ENCODE peak calls at places on chromosomes 3 and 15, in seven cellular contexts. One of them, this sample, is unnamed. For H3K27me3, the result is how much of the 10 kb centered on the place peaks cover.

GRCh38 chr3:48927928-48928327 is 9.3 kb downstream of the ARIH2 start:
- DNase-seq in upper lobe of right lung: no peak
- DNase-seq in psoas muscle: no peak
- DNase-seq in foreskin keratinocyte: no peak
- DNase-seq in fibroblast of lung: no peak
- DNase-seq in gastrocnemius medialis: no peak
- DNase-seq in BE2C: no peak
- DNase-seq in this sample: peak

GRCh38 chr3:156135921-156136655 is 15.7 kb downstream of the KCNAB1 start:
- DNase-seq in fibroblast of lung: no peak
- DNase-seq in gastrocnemius medialis: no peak
- DNase-seq in foreskin keratinocyte: no peak
- DNase-seq in psoas muscle: no peak
- DNase-seq in upper lobe of right lung: no peak
- DNase-seq in BE2C: peak
- DNase-seq in this sample: no peak

GRCh38 chr3:191376742-191377141 is 46.4 kb upstream of the UTS2B start:
- DNase-seq in psoas muscle: no peak
- DNase-seq in upper lobe of right lung: no peak
- DNase-seq in foreskin keratinocyte: peak
- DNase-seq in BE2C: no peak
- DNase-seq in fibroblast of lung: peak
- DNase-seq in gastrocnemius medialis: no peak
- DNase-seq in this sample: peak

GRCh38 chr3:81758275-81758674 is 3.2 kb downstream of the GBE1 start:
- DNase-seq in gastrocnemius medialis: no peak
- DNase-seq in fibroblast of lung: peak
- DNase-seq in upper lobe of right lung: no peak
- DNase-seq in BE2C: no peak
- DNase-seq in foreskin keratinocyte: no peak
- DNase-seq in psoas muscle: no peak
- DNase-seq in this sample: peak

GRCh38 chr3:197302696-197303341 is 4.4 kb upstream of the DLG1 start:
- DNase-seq in fibroblast of lung: peak
- DNase-seq in gastrocnemius medialis: no peak
- DNase-seq in foreskin keratinocyte: peak
- DNase-seq in BE2C: no peak
- DNase-seq in upper lobe of right lung: no peak
- DNase-seq in psoas muscle: no peak
- DNase-seq in this sample: no peak

GRCh38 chr3:10964537-10965167 is 27.9 kb upstream of the SLC6A1 start:
- DNase-seq in BE2C: no peak
- DNase-seq in psoas muscle: no peak
- DNase-seq in fibroblast of lung: peak
- DNase-seq in upper lobe of right lung: no peak
- DNase-seq in gastrocnemius medialis: no peak
- DNase-seq in foreskin keratinocyte: no peak
- DNase-seq in this sample: peak

GRCh38 chr3:179133575-179133974 is 14.6 kb upstream of the PIK3CA start:
- DNase-seq in foreskin keratinocyte: no peak
- DNase-seq in upper lobe of right lung: no peak
- DNase-seq in BE2C: no peak
- DNase-seq in psoas muscle: no peak
- DNase-seq in fibroblast of lung: no peak
- DNase-seq in gastrocnemius medialis: no peak
- DNase-seq in this sample: no peak

GRCh38 chr15:37109952-37110630 is 9.7 kb upstream of the MEIS2 start:
- DNase-seq in psoas muscle: peak
- DNase-seq in fibroblast of lung: peak
- DNase-seq in foreskin keratinocyte: no peak
- DNase-seq in upper lobe of right lung: no peak
- DNase-seq in gastrocnemius medialis: no peak
- DNase-seq in BE2C: peak
- DNase-seq in this sample: peak

GRCh38 chr3:114903213-114903612 is 243.9 kb downstream of the ZBTB20 start:
- DNase-seq in foreskin keratinocyte: no peak
- DNase-seq in BE2C: no peak
- DNase-seq in psoas muscle: no peak
- DNase-seq in gastrocnemius medialis: no peak
- DNase-seq in upper lobe of right lung: no peak
- DNase-seq in fibroblast of lung: no peak
- DNase-seq in this sample: no peak

GRCh38 chr15:36790891-36791290 is 211.5 kb downstream of the CDIN1 start:
- DNase-seq in gastrocnemius medialis: no peak
- DNase-seq in fibroblast of lung: no peak
- DNase-seq in foreskin keratinocyte: no peak
- DNase-seq in upper lobe of right lung: no peak
- DNase-seq in BE2C: no peak
- DNase-seq in psoas muscle: no peak
- DNase-seq in this sample: no peak

GRCh38 chr3:149783576-149783975 is 8.8 kb downstream of the ANKUB1 start:
- DNase-seq in gastrocnemius medialis: no peak
- DNase-seq in BE2C: no peak
- DNase-seq in upper lobe of right lung: no peak
- DNase-seq in foreskin keratinocyte: peak
- DNase-seq in psoas muscle: no peak
- DNase-seq in fibroblast of lung: peak
- DNase-seq in this sample: peak

GRCh38 chr3:131072099-131072559 is 45.5 kb downstream of the NEK11 start:
- DNase-seq in BE2C: no peak
- DNase-seq in gastrocnemius medialis: no peak
- DNase-seq in upper lobe of right lung: no peak
- DNase-seq in foreskin keratinocyte: no peak
- DNase-seq in fibroblast of lung: peak
- DNase-seq in psoas muscle: no peak
- DNase-seq in this sample: peak

GRCh38 chr15:61910839-61911369 is 149.3 kb downstream of the VPS13C start:
- DNase-seq in BE2C: no peak
- DNase-seq in fibroblast of lung: no peak
- DNase-seq in psoas muscle: no peak
- DNase-seq in foreskin keratinocyte: no peak
- DNase-seq in upper lobe of right lung: no peak
- DNase-seq in gastrocnemius medialis: no peak
- DNase-seq in this sample: no peak

GRCh38 chr15:55799287-55800212 is 56.6 kb upstream of the PRTG start:
- DNase-seq in BE2C: peak
- DNase-seq in psoas muscle: no peak
- DNase-seq in fibroblast of lung: peak
- DNase-seq in gastrocnemius medialis: no peak
- DNase-seq in upper lobe of right lung: peak
- DNase-seq in foreskin keratinocyte: no peak
- DNase-seq in this sample: peak

GRCh38 chr15:98000249-98001203 is 40.0 kb downstream of the ARRDC4 start:
- DNase-seq in gastrocnemius medialis: no peak
- DNase-seq in upper lobe of right lung: no peak
- DNase-seq in fibroblast of lung: peak
- DNase-seq in BE2C: no peak
- DNase-seq in foreskin keratinocyte: no peak
- DNase-seq in psoas muscle: no peak
- DNase-seq in this sample: no peak

GRCh38 chr15:82043130-82043673 is 2.6 kb downstream of the MEX3B start:
- DNase-seq in BE2C: peak
- DNase-seq in foreskin keratinocyte: no peak
- DNase-seq in upper lobe of right lung: no peak
- DNase-seq in psoas muscle: no peak
- DNase-seq in fibroblast of lung: peak
- DNase-seq in gastrocnemius medialis: no peak
- DNase-seq in this sample: no peak

GRCh38 chr3:50825841-50826240 is 151.1 kb downstream of the DOCK3 start:
- DNase-seq in foreskin keratinocyte: no peak
- DNase-seq in psoas muscle: no peak
- DNase-seq in BE2C: no peak
- DNase-seq in gastrocnemius medialis: no peak
- DNase-seq in upper lobe of right lung: no peak
- DNase-seq in fibroblast of lung: peak
- DNase-seq in this sample: no peak

GRCh38 chr3:157475921-157476395 is 27.3 kb downstream of the VEPH1 start:
- DNase-seq in foreskin keratinocyte: no peak
- DNase-seq in BE2C: no peak
- DNase-seq in fibroblast of lung: peak
- DNase-seq in psoas muscle: no peak
- DNase-seq in upper lobe of right lung: no peak
- DNase-seq in gastrocnemius medialis: no peak
- DNase-seq in this sample: no peak

GRCh38 chr3:25587094-25587493 is 77.6 kb downstream of the TOP2B start:
- DNase-seq in psoas muscle: no peak
- DNase-seq in fibroblast of lung: no peak
- DNase-seq in foreskin keratinocyte: no peak
- DNase-seq in gastrocnemius medialis: no peak
- DNase-seq in upper lobe of right lung: no peak
- DNase-seq in BE2C: no peak
- DNase-seq in this sample: no peak

GRCh38 chr3:37989821-37990480 is 635 bp upstream of the VILL start:
- DNase-seq in upper lobe of right lung: peak
- DNase-seq in gastrocnemius medialis: no peak
- DNase-seq in BE2C: no peak
- DNase-seq in psoas muscle: no peak
- DNase-seq in fibroblast of lung: no peak
- DNase-seq in foreskin keratinocyte: no peak
- DNase-seq in this sample: no peak

GRCh38 chr3:45976191-45977091 is 19.2 kb downstream of the FYCO1 start:
- DNase-seq in fibroblast of lung: no peak
- DNase-seq in BE2C: no peak
- DNase-seq in foreskin keratinocyte: no peak
- DNase-seq in psoas muscle: no peak
- DNase-seq in upper lobe of right lung: no peak
- DNase-seq in gastrocnemius medialis: peak
- DNase-seq in this sample: no peak

GRCh38 chr3:76096036-76096435 is 310.7 kb upstream of the ZNF717 start:
- DNase-seq in upper lobe of right lung: no peak
- DNase-seq in BE2C: no peak
- DNase-seq in gastrocnemius medialis: no peak
- DNase-seq in fibroblast of lung: peak
- DNase-seq in foreskin keratinocyte: no peak
- DNase-seq in psoas muscle: no peak
- DNase-seq in this sample: no peak

GRCh38 chr3:144045766-144046165 is 74.1 kb downstream of the DIPK2A start:
- DNase-seq in fibroblast of lung: no peak
- DNase-seq in foreskin keratinocyte: no peak
- DNase-seq in psoas muscle: no peak
- DNase-seq in upper lobe of right lung: no peak
- DNase-seq in gastrocnemius medialis: no peak
- DNase-seq in BE2C: no peak
- DNase-seq in this sample: no peak

GRCh38 chr15:74130089-74130848 is at the start of gene ISLR2:
- DNase-seq in upper lobe of right lung: no peak
- DNase-seq in BE2C: peak
- DNase-seq in psoas muscle: peak
- DNase-seq in fibroblast of lung: peak
- DNase-seq in gastrocnemius medialis: no peak
- DNase-seq in foreskin keratinocyte: no peak
- DNase-seq in this sample: peak

GRCh38 chr3:110865934-110866333 is 205.7 kb upstream of the NECTIN3 start:
- DNase-seq in psoas muscle: no peak
- DNase-seq in foreskin keratinocyte: no peak
- DNase-seq in fibroblast of lung: no peak
- DNase-seq in gastrocnemius medialis: no peak
- DNase-seq in BE2C: no peak
- DNase-seq in upper lobe of right lung: no peak
- DNase-seq in this sample: no peak

GRCh38 chr15:63532307-63532744 is 27.9 kb downstream of the USP3 start:
- DNase-seq in gastrocnemius medialis: no peak
- DNase-seq in BE2C: no peak
- DNase-seq in fibroblast of lung: no peak
- DNase-seq in psoas muscle: no peak
- DNase-seq in upper lobe of right lung: no peak
- DNase-seq in foreskin keratinocyte: no peak
- DNase-seq in this sample: peak

GRCh38 chr15:65824031-65824743 is 32.1 kb upstream of the DENND4A start:
- DNase-seq in psoas muscle: no peak
- DNase-seq in upper lobe of right lung: no peak
- DNase-seq in foreskin keratinocyte: no peak
- DNase-seq in BE2C: peak
- DNase-seq in fibroblast of lung: peak
- DNase-seq in gastrocnemius medialis: peak
- DNase-seq in this sample: peak

DNA sequence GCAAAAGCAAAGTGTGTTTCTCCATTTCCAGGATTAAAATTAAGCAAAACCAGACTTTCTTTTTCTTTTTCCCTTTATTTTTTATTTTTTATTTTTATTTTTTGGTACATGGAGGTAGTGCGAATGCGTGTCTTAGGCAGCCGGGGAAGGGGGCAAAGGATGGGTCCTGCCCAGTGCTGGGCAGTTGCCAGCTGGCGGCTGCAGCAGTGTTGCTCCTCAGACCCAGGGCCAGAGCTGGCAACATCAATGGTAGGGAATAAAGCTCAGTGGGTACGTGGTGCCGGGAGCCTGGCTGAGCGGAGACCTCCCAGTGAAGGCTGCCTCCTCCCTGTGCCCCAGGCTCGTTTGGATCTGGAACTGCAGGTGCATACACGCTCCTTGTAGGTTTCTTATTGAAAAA is 46.3 kb downstream of the POLR2M start:
- DNase-seq in fibroblast of lung: no peak
- DNase-seq in psoas muscle: no peak
- DNase-seq in upper lobe of right lung: no peak
- DNase-seq in foreskin keratinocyte: no peak
- DNase-seq in BE2C: no peak
- DNase-seq in gastrocnemius medialis: no peak
- DNase-seq in this sample: no peak
- TF ChIP-seq CTCF in fibroblast of lung: no peak
- TF ChIP-seq CTCF in psoas muscle: peak
- TF ChIP-seq CTCF in upper lobe of right lung: no peak
- TF ChIP-seq CTCF in foreskin keratinocyte: no peak
- TF ChIP-seq CTCF in BE2C: no peak
- TF ChIP-seq CTCF in gastrocnemius medialis: no peak
- TF ChIP-seq CTCF in this sample: no peak

GRCh38 chr3:14570089-14570488 is 29.9 kb upstream of the GRIP2 start:
- DNase-seq in fibroblast of lung: no peak
- DNase-seq in foreskin keratinocyte: no peak
- DNase-seq in gastrocnemius medialis: no peak
- DNase-seq in psoas muscle: no peak
- DNase-seq in BE2C: peak
- DNase-seq in upper lobe of right lung: no peak
- DNase-seq in this sample: no peak
- H3K27me3 ChIP-seq in fibroblast of lung: under half
- H3K27me3 ChIP-seq in foreskin keratinocyte: under half
- H3K27me3 ChIP-seq in gastrocnemius medialis: under half
- H3K27me3 ChIP-seq in psoas muscle: under half
- H3K27me3 ChIP-seq in BE2C: under half
- H3K27me3 ChIP-seq in upper lobe of right lung: under half
- H3K27me3 ChIP-seq in this sample: under half

DNA sequence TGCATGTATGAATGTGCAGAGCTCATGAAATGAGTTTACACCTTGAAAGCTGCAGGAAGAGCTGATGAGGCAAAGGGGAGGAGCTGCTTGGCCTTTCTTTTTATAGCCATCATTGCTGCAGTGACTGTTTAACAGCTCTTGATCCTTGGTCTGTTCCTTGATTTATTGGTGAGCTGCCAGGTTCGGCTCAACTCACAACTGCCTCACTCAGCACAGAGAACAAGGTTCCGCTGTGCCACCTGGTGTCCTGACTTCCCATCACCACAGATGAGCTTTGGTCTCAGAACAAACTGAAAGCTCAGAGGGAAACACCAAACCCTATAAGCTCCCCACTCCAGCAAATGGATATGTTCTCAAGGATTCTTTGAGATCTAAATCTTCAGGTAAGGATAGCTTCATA is 626.1 kb downstream of the MAGI1 start:
- DNase-seq in foreskin keratinocyte: no peak
- DNase-seq in BE2C: peak
- DNase-seq in psoas muscle: peak
- DNase-seq in gastrocnemius medialis: peak
- DNase-seq in fibroblast of lung: no peak
- DNase-seq in upper lobe of right lung: no peak
- DNase-seq in this sample: peak
- TF ChIP-seq CTCF in foreskin keratinocyte: peak
- TF ChIP-seq CTCF in BE2C: peak
- TF ChIP-seq CTCF in psoas muscle: peak
- TF ChIP-seq CTCF in gastrocnemius medialis: peak
- TF ChIP-seq CTCF in fibroblast of lung: no peak
- TF ChIP-seq CTCF in upper lobe of right lung: peak
- TF ChIP-seq CTCF in this sample: no peak

GRCh38 chr3:171364500-171364899 is 95.7 kb downstream of the TNIK start:
- DNase-seq in BE2C: no peak
- DNase-seq in upper lobe of right lung: no peak
- DNase-seq in foreskin keratinocyte: no peak
- DNase-seq in psoas muscle: no peak
- DNase-seq in gastrocnemius medialis: no peak
- DNase-seq in fibroblast of lung: no peak
- DNase-seq in this sample: no peak
- H3K27me3 ChIP-seq in BE2C: under half
- H3K27me3 ChIP-seq in upper lobe of right lung: under half
- H3K27me3 ChIP-seq in foreskin keratinocyte: under half
- H3K27me3 ChIP-seq in psoas muscle: under half
- H3K27me3 ChIP-seq in gastrocnemius medialis: under half
- H3K27me3 ChIP-seq in fibroblast of lung: under half
- H3K27me3 ChIP-seq in this sample: under half

This sample was measured in cardiac muscle cell.